ENCODE peak calls at places on chromosomes 13 and 19, in eight cellular contexts. One of them, this sample, is unnamed.

GRCh38 chr19:21321996-21322395 is 7.2 kb downstream of the ZNF708 start:
- DNase-seq in RWPE1: no peak
- DNase-seq in chondrocyte: no peak
- DNase-seq in activated CD4-positive, alpha-beta T cell treated with anti-CD3 and anti-CD28 coated beads, Interleukin-2, amount 50 U/mL, for 24 hours: no peak
- DNase-seq in RCC 7860: peak
- DNase-seq in HTR-8/SVneo: no peak
- DNase-seq in NCI-H774: no peak
- DNase-seq in activated naive CD4-positive, alpha-beta T cell treated with anti-CD3 and anti-CD28 coated beads, Interleukin-2, amount 50 U/mL, for 72 hours: no peak
- DNase-seq in this sample: peak

GRCh38 chr19:56245062-56245740 is 27.3 kb upstream of the EDDM13 start:
- DNase-seq in RCC 7860: no peak
- DNase-seq in RWPE1: no peak
- DNase-seq in activated naive CD4-positive, alpha-beta T cell treated with anti-CD3 and anti-CD28 coated beads, Interleukin-2, amount 50 U/mL, for 72 hours: no peak
- DNase-seq in activated CD4-positive, alpha-beta T cell treated with anti-CD3 and anti-CD28 coated beads, Interleukin-2, amount 50 U/mL, for 24 hours: no peak
- DNase-seq in NCI-H774: no peak
- DNase-seq in HTR-8/SVneo: no peak
- DNase-seq in chondrocyte: no peak
- DNase-seq in this sample: peak

GRCh38 chr13:112664501-112665203 is 25.2 kb upstream of the ATP11A start:
- DNase-seq in RCC 7860: no peak
- DNase-seq in RWPE1: no peak
- DNase-seq in activated naive CD4-positive, alpha-beta T cell treated with anti-CD3 and anti-CD28 coated beads, Interleukin-2, amount 50 U/mL, for 72 hours: no peak
- DNase-seq in chondrocyte: peak
- DNase-seq in activated CD4-positive, alpha-beta T cell treated with anti-CD3 and anti-CD28 coated beads, Interleukin-2, amount 50 U/mL, for 24 hours: no peak
- DNase-seq in HTR-8/SVneo: no peak
- DNase-seq in NCI-H774: no peak
- DNase-seq in this sample: peak

GRCh38 chr19:38039966-38040365 is 133.0 kb downstream of the SIPA1L3 start:
- DNase-seq in activated naive CD4-positive, alpha-beta T cell treated with anti-CD3 and anti-CD28 coated beads, Interleukin-2, amount 50 U/mL, for 72 hours: no peak
- DNase-seq in chondrocyte: no peak
- DNase-seq in RWPE1: peak
- DNase-seq in HTR-8/SVneo: peak
- DNase-seq in NCI-H774: no peak
- DNase-seq in RCC 7860: peak
- DNase-seq in activated CD4-positive, alpha-beta T cell treated with anti-CD3 and anti-CD28 coated beads, Interleukin-2, amount 50 U/mL, for 24 hours: no peak
- DNase-seq in this sample: peak

GRCh38 chr13:41694902-41695301 is 237.6 kb downstream of the RGCC start:
- DNase-seq in activated naive CD4-positive, alpha-beta T cell treated with anti-CD3 and anti-CD28 coated beads, Interleukin-2, amount 50 U/mL, for 72 hours: no peak
- DNase-seq in activated CD4-positive, alpha-beta T cell treated with anti-CD3 and anti-CD28 coated beads, Interleukin-2, amount 50 U/mL, for 24 hours: no peak
- DNase-seq in HTR-8/SVneo: peak
- DNase-seq in chondrocyte: no peak
- DNase-seq in NCI-H774: no peak
- DNase-seq in RCC 7860: peak
- DNase-seq in RWPE1: peak
- DNase-seq in this sample: peak

GRCh38 chr13:42137856-42138537 is 89.5 kb downstream of the DGKH start:
- DNase-seq in NCI-H774: no peak
- DNase-seq in activated naive CD4-positive, alpha-beta T cell treated with anti-CD3 and anti-CD28 coated beads, Interleukin-2, amount 50 U/mL, for 72 hours: no peak
- DNase-seq in HTR-8/SVneo: no peak
- DNase-seq in activated CD4-positive, alpha-beta T cell treated with anti-CD3 and anti-CD28 coated beads, Interleukin-2, amount 50 U/mL, for 24 hours: no peak
- DNase-seq in chondrocyte: no peak
- DNase-seq in RCC 7860: no peak
- DNase-seq in RWPE1: no peak
- DNase-seq in this sample: peak

GRCh38 chr13:60944016-60944415 is 471.6 kb downstream of the PCDH20 start:
- DNase-seq in chondrocyte: no peak
- DNase-seq in RCC 7860: no peak
- DNase-seq in RWPE1: no peak
- DNase-seq in activated naive CD4-positive, alpha-beta T cell treated with anti-CD3 and anti-CD28 coated beads, Interleukin-2, amount 50 U/mL, for 72 hours: no peak
- DNase-seq in activated CD4-positive, alpha-beta T cell treated with anti-CD3 and anti-CD28 coated beads, Interleukin-2, amount 50 U/mL, for 24 hours: no peak
- DNase-seq in HTR-8/SVneo: no peak
- DNase-seq in NCI-H774: no peak
- DNase-seq in this sample: no peak

GRCh38 chr13:23598371-23598770 is 28.2 kb downstream of the TNFRSF19 start:
- DNase-seq in activated CD4-positive, alpha-beta T cell treated with anti-CD3 and anti-CD28 coated beads, Interleukin-2, amount 50 U/mL, for 24 hours: no peak
- DNase-seq in activated naive CD4-positive, alpha-beta T cell treated with anti-CD3 and anti-CD28 coated beads, Interleukin-2, amount 50 U/mL, for 72 hours: no peak
- DNase-seq in RWPE1: no peak
- DNase-seq in NCI-H774: no peak
- DNase-seq in RCC 7860: peak
- DNase-seq in chondrocyte: no peak
- DNase-seq in HTR-8/SVneo: no peak
- DNase-seq in this sample: no peak

GRCh38 chr13:112688560-112689497 is 1.0 kb upstream of the ATP11A start:
- DNase-seq in RCC 7860: no peak
- DNase-seq in NCI-H774: peak
- DNase-seq in activated naive CD4-positive, alpha-beta T cell treated with anti-CD3 and anti-CD28 coated beads, Interleukin-2, amount 50 U/mL, for 72 hours: peak
- DNase-seq in activated CD4-positive, alpha-beta T cell treated with anti-CD3 and anti-CD28 coated beads, Interleukin-2, amount 50 U/mL, for 24 hours: peak
- DNase-seq in HTR-8/SVneo: no peak
- DNase-seq in chondrocyte: no peak
- DNase-seq in RWPE1: no peak
- DNase-seq in this sample: no peak

GRCh38 chr19:3981736-3982681 is 3.3 kb downstream of the EEF2 start:
- DNase-seq in activated naive CD4-positive, alpha-beta T cell treated with anti-CD3 and anti-CD28 coated beads, Interleukin-2, amount 50 U/mL, for 72 hours: no peak
- DNase-seq in RWPE1: no peak
- DNase-seq in RCC 7860: no peak
- DNase-seq in activated CD4-positive, alpha-beta T cell treated with anti-CD3 and anti-CD28 coated beads, Interleukin-2, amount 50 U/mL, for 24 hours: no peak
- DNase-seq in chondrocyte: no peak
- DNase-seq in HTR-8/SVneo: no peak
- DNase-seq in NCI-H774: no peak
- DNase-seq in this sample: no peak